ENCODE peak calls at places on chromosome 14, in four cellular contexts. One of them, this sample, is unnamed.

GRCh38 chr14:55782166-55782565 is 202.2 kb downstream of the KTN1 start:
- DNase-seq in NCI-H1092 treated with DMSO at 0.1 percent for 48 hours: no peak
- DNase-seq in H9: no peak
- DNase-seq in activated T-cell treated with anti-CD3 and anti-CD28 coated beads for 24 hours: no peak
- DNase-seq in this sample: no peak

GRCh38 chr14:90397401-90398314 is 829 bp downstream of the CALM1 start:
- DNase-seq in activated T-cell treated with anti-CD3 and anti-CD28 coated beads for 24 hours: peak
- DNase-seq in NCI-H1092 treated with DMSO at 0.1 percent for 48 hours: peak
- DNase-seq in H9: peak
- DNase-seq in this sample: peak

GRCh38 chr14:76219873-76220272 is 68.2 kb downstream of the GPATCH2L start:
- DNase-seq in NCI-H1092 treated with DMSO at 0.1 percent for 48 hours: no peak
- DNase-seq in activated T-cell treated with anti-CD3 and anti-CD28 coated beads for 24 hours: no peak
- DNase-seq in H9: no peak
- DNase-seq in this sample: no peak

GRCh38 chr14:94021001-94021400 is 5.1 kb upstream of the OTUB2 start:
- DNase-seq in H9: no peak
- DNase-seq in activated T-cell treated with anti-CD3 and anti-CD28 coated beads for 24 hours: no peak
- DNase-seq in NCI-H1092 treated with DMSO at 0.1 percent for 48 hours: no peak
- DNase-seq in this sample: no peak

GRCh38 chr14:99930420-99931274 is 134.6 kb upstream of the EVL start:
- DNase-seq in NCI-H1092 treated with DMSO at 0.1 percent for 48 hours: no peak
- DNase-seq in activated T-cell treated with anti-CD3 and anti-CD28 coated beads for 24 hours: no peak
- DNase-seq in H9: no peak
- DNase-seq in this sample: no peak

GRCh38 chr14:100670017-100670974 is 56.4 kb upstream of the DLK1 start:
- DNase-seq in H9: no peak
- DNase-seq in NCI-H1092 treated with DMSO at 0.1 percent for 48 hours: peak
- DNase-seq in activated T-cell treated with anti-CD3 and anti-CD28 coated beads for 24 hours: no peak
- DNase-seq in this sample: no peak

GRCh38 chr14:104387385-104388010 is 192.1 kb upstream of the C14orf180 start:
- DNase-seq in activated T-cell treated with anti-CD3 and anti-CD28 coated beads for 24 hours: no peak
- DNase-seq in H9: peak
- DNase-seq in NCI-H1092 treated with DMSO at 0.1 percent for 48 hours: no peak
- DNase-seq in this sample: no peak

GRCh38 chr14:89399594-89400068 is 17.4 kb downstream of the FOXN3 start:
- DNase-seq in H9: peak
- DNase-seq in NCI-H1092 treated with DMSO at 0.1 percent for 48 hours: no peak
- DNase-seq in activated T-cell treated with anti-CD3 and anti-CD28 coated beads for 24 hours: no peak
- DNase-seq in this sample: no peak

GRCh38 chr14:50875359-50876090 is 3.7 kb downstream of the ABHD12B start:
- DNase-seq in H9: no peak
- DNase-seq in NCI-H1092 treated with DMSO at 0.1 percent for 48 hours: no peak
- DNase-seq in activated T-cell treated with anti-CD3 and anti-CD28 coated beads for 24 hours: peak
- DNase-seq in this sample: no peak

GRCh38 chr14:34227834-34228662 is 234.0 kb downstream of the SPTSSA start:
- DNase-seq in activated T-cell treated with anti-CD3 and anti-CD28 coated beads for 24 hours: peak
- DNase-seq in H9: peak
- DNase-seq in NCI-H1092 treated with DMSO at 0.1 percent for 48 hours: peak
- DNase-seq in this sample: peak

GRCh38 chr14:90276627-90277367 is 20.4 kb downstream of the PSMC1 start:
- DNase-seq in NCI-H1092 treated with DMSO at 0.1 percent for 48 hours: no peak
- DNase-seq in activated T-cell treated with anti-CD3 and anti-CD28 coated beads for 24 hours: no peak
- DNase-seq in H9: peak
- DNase-seq in this sample: no peak

GRCh38 chr14:22850944-22851790 is 14.8 kb downstream of the MMP14 start:
- DNase-seq in NCI-H1092 treated with DMSO at 0.1 percent for 48 hours: no peak
- DNase-seq in activated T-cell treated with anti-CD3 and anti-CD28 coated beads for 24 hours: no peak
- DNase-seq in H9: no peak
- DNase-seq in this sample: peak

GRCh38 chr14:51004352-51004800 is 60.1 kb upstream of the PYGL start:
- DNase-seq in NCI-H1092 treated with DMSO at 0.1 percent for 48 hours: no peak
- DNase-seq in H9: no peak
- DNase-seq in activated T-cell treated with anti-CD3 and anti-CD28 coated beads for 24 hours: no peak
- DNase-seq in this sample: no peak

GRCh38 chr14:94144765-94145164 is 15.4 kb upstream of the IFI27L2 start:
- DNase-seq in NCI-H1092 treated with DMSO at 0.1 percent for 48 hours: no peak
- DNase-seq in H9: peak
- DNase-seq in activated T-cell treated with anti-CD3 and anti-CD28 coated beads for 24 hours: no peak
- DNase-seq in this sample: no peak

GRCh38 chr14:22812744-22813143 is 2.5 kb downstream of the SLC7A7 start:
- DNase-seq in H9: peak
- DNase-seq in NCI-H1092 treated with DMSO at 0.1 percent for 48 hours: no peak
- DNase-seq in activated T-cell treated with anti-CD3 and anti-CD28 coated beads for 24 hours: no peak
- DNase-seq in this sample: no peak

GRCh38 chr14:59483819-59484610 is at the start of the genes JKAMP and L3HYPDH:
- DNase-seq in NCI-H1092 treated with DMSO at 0.1 percent for 48 hours: peak
- DNase-seq in H9: peak
- DNase-seq in activated T-cell treated with anti-CD3 and anti-CD28 coated beads for 24 hours: peak
- DNase-seq in this sample: peak

GRCh38 chr14:92922883-92923743 is at the start of gene CHGA:
- DNase-seq in activated T-cell treated with anti-CD3 and anti-CD28 coated beads for 24 hours: peak
- DNase-seq in NCI-H1092 treated with DMSO at 0.1 percent for 48 hours: peak
- DNase-seq in H9: peak
- DNase-seq in this sample: peak

GRCh38 chr14:95741051-95741490 is 27.1 kb upstream of the TCL1A start:
- DNase-seq in activated T-cell treated with anti-CD3 and anti-CD28 coated beads for 24 hours: no peak
- DNase-seq in NCI-H1092 treated with DMSO at 0.1 percent for 48 hours: peak
- DNase-seq in H9: no peak
- DNase-seq in this sample: no peak

GRCh38 chr14:100904307-100905019 is 941 bp upstream of the RTL1 start:
- DNase-seq in activated T-cell treated with anti-CD3 and anti-CD28 coated beads for 24 hours: no peak
- DNase-seq in H9: peak
- DNase-seq in NCI-H1092 treated with DMSO at 0.1 percent for 48 hours: no peak
- DNase-seq in this sample: no peak

GRCh38 chr14:100867631-100868315 is 35.7 kb downstream of the RTL1 start:
- DNase-seq in activated T-cell treated with anti-CD3 and anti-CD28 coated beads for 24 hours: no peak
- DNase-seq in H9: no peak
- DNase-seq in NCI-H1092 treated with DMSO at 0.1 percent for 48 hours: no peak
- DNase-seq in this sample: no peak

GRCh38 chr14:49959822-49960408 is 67.0 kb downstream of the ARF6 start:
- DNase-seq in H9: no peak
- DNase-seq in activated T-cell treated with anti-CD3 and anti-CD28 coated beads for 24 hours: no peak
- DNase-seq in NCI-H1092 treated with DMSO at 0.1 percent for 48 hours: peak
- DNase-seq in this sample: no peak

GRCh38 chr14:78083837-78084236 is 86.3 kb upstream of the NRXN3 start:
- DNase-seq in NCI-H1092 treated with DMSO at 0.1 percent for 48 hours: no peak
- DNase-seq in activated T-cell treated with anti-CD3 and anti-CD28 coated beads for 24 hours: no peak
- DNase-seq in H9: no peak
- DNase-seq in this sample: no peak

GRCh38 chr14:99603471-99603933 is 505 bp downstream of the CCDC85C start:
- DNase-seq in NCI-H1092 treated with DMSO at 0.1 percent for 48 hours: peak
- DNase-seq in activated T-cell treated with anti-CD3 and anti-CD28 coated beads for 24 hours: peak
- DNase-seq in H9: peak
- DNase-seq in this sample: peak

GRCh38 chr14:22220427-22220826 is 368.6 kb downstream of the DAD1 start:
- DNase-seq in activated T-cell treated with anti-CD3 and anti-CD28 coated beads for 24 hours: no peak
- DNase-seq in H9: no peak
- DNase-seq in NCI-H1092 treated with DMSO at 0.1 percent for 48 hours: no peak
- DNase-seq in this sample: no peak

GRCh38 chr14:102094101-102094500 is 7.3 kb upstream of the HSP90AA1 start:
- DNase-seq in NCI-H1092 treated with DMSO at 0.1 percent for 48 hours: no peak
- DNase-seq in H9: no peak
- DNase-seq in activated T-cell treated with anti-CD3 and anti-CD28 coated beads for 24 hours: no peak
- DNase-seq in this sample: no peak

GRCh38 chr14:91143862-91144261 is 30.0 kb downstream of the DGLUCY start:
- DNase-seq in NCI-H1092 treated with DMSO at 0.1 percent for 48 hours: no peak
- DNase-seq in activated T-cell treated with anti-CD3 and anti-CD28 coated beads for 24 hours: no peak
- DNase-seq in H9: no peak
- DNase-seq in this sample: no peak

GRCh38 chr14:31965735-31966598 is 111.1 kb upstream of the ARHGAP5 start:
- DNase-seq in H9: no peak
- DNase-seq in NCI-H1092 treated with DMSO at 0.1 percent for 48 hours: no peak
- DNase-seq in activated T-cell treated with anti-CD3 and anti-CD28 coated beads for 24 hours: no peak
- DNase-seq in this sample: no peak

GRCh38 chr14:23052182-23052623 is 5.1 kb downstream of the CDH24 start:
- DNase-seq in activated T-cell treated with anti-CD3 and anti-CD28 coated beads for 24 hours: no peak
- DNase-seq in H9: peak
- DNase-seq in NCI-H1092 treated with DMSO at 0.1 percent for 48 hours: no peak
- DNase-seq in this sample: no peak

GRCh38 chr14:41873379-41874034 is 266.8 kb downstream of the LRFN5 start:
- DNase-seq in activated T-cell treated with anti-CD3 and anti-CD28 coated beads for 24 hours: no peak
- DNase-seq in H9: no peak
- DNase-seq in NCI-H1092 treated with DMSO at 0.1 percent for 48 hours: no peak
- DNase-seq in this sample: no peak